ENCODE peak calls at places on chromosomes 4 and X, in seven cellular contexts. D is heart right ventricle, E is IMR-90, A is ovary, C is tibial artery, S is left lung, M is cardiac muscle cell. B is an unnamed sample.
A peak's percentile ranks its signal among the peaks of the same experiment; 100 is the strongest.

GRCh38 chrX:2638279-2638678 is 52.8 kb upstream of the CD99 start:
- DNase-seq in D (no peak), E (no peak), A (no peak), C (no peak), S (no peak), M (no peak), B (no peak)

GRCh38 chr4:113146876-113147358 is 97.5 kb downstream of the ANK2 start:
- DNase-seq in D (no peak), E (no peak), A (peak; percentile 17), C (no peak), S (no peak), M (peak; percentile 15), B (peak; percentile 16)

GRCh38 chrX:38817004-38817703 is 15.9 kb downstream of the MID1IP1 start:
- DNase-seq in D (peak; percentile 34), E (peak; percentile 43), A (peak; percentile 71), C (peak; percentile 66), S (no peak), M (peak; percentile 81), B (peak; percentile 32)

GRCh38 chrX:37825225-37825842 is 22.0 kb downstream of the DYNLT3 start:
- DNase-seq in D (no peak), E (peak; percentile 38), A (no peak), C (peak; percentile 55), S (no peak), M (peak; percentile 51), B (peak; percentile 59)

GRCh38 chr4:94500696-94501095 is 49.0 kb downstream of the PDLIM5 start:
- DNase-seq in D (peak; percentile 23), E (no peak), A (no peak), C (no peak), S (no peak), M (peak; percentile 53), B (no peak)

GRCh38 chr4:25030283-25031076 is at the start of gene LGI2:
- DNase-seq in D (peak; percentile 51), E (no peak), A (peak; percentile 50), C (peak; percentile 80), S (peak; percentile 80), M (peak; percentile 45), B (no peak)

GRCh38 chr4:179353791-179354190 is 1911.6 kb upstream of the AGA start:
- DNase-seq in D (no peak), E (no peak), A (no peak), C (no peak), S (no peak), M (no peak), B (no peak)

GRCh38 chr4:54224960-54225670 is 4.0 kb upstream of the PDGFRA start:
- DNase-seq in D (no peak), E (no peak), A (peak; percentile 36), C (no peak), S (no peak), M (no peak), B (no peak)

GRCh38 chr4:39576268-39576667 is 49.0 kb upstream of the UGDH start:
- DNase-seq in D (no peak), E (peak; percentile 27), A (no peak), C (no peak), S (no peak), M (no peak), B (peak; percentile 21)

GRCh38 chr4:3387154-3387942 is 54.4 kb upstream of the HGFAC start:
- DNase-seq in D (peak; percentile 12), E (no peak), A (no peak), C (no peak), S (peak; percentile 59), M (no peak), B (no peak)

GRCh38 chrX:153738056-153738605 is 13.5 kb downstream of the ABCD1 start:
- DNase-seq in D (no peak), E (no peak), A (no peak), C (no peak), S (no peak), M (no peak), B (no peak)

GRCh38 chrX:122094611-122095010 is 1047.2 kb downstream of the GLUD2 start:
- DNase-seq in D (no peak), E (no peak), A (no peak), C (no peak), S (no peak), M (peak; percentile 16), B (no peak)

GRCh38 chr4:100079264-100079663 is 111.0 kb downstream of the DDIT4L start:
- DNase-seq in D (no peak), E (no peak), A (no peak), C (no peak), S (no peak), M (no peak), B (no peak)

GRCh38 chr4:78369691-78370090 is 181.9 kb upstream of the ANXA3 start:
- DNase-seq in D (no peak), E (no peak), A (no peak), C (no peak), S (no peak), M (peak; percentile 13), B (no peak)

GRCh38 chrX:104136241-104137019 is 20.4 kb downstream of the SLC25A53 start:
- DNase-seq in D (no peak), E (peak; percentile 91), A (peak; percentile 70), C (peak; percentile 72), S (no peak), M (peak; percentile 92), B (peak; percentile 84)

GRCh38 chrX:153989971-153990655 is 17.6 kb downstream of the TMEM187 start:
- DNase-seq in D (no peak), E (no peak), A (no peak), C (no peak), S (no peak), M (no peak), B (no peak)

GRCh38 chrX:131572372-131573014 is 28.6 kb downstream of the OR13H1 start:
- DNase-seq in D (no peak), E (no peak), A (no peak), C (no peak), S (no peak), M (no peak), B (no peak)

GRCh38 chrX:131577999-131578734 is 34.3 kb downstream of the OR13H1 start:
- DNase-seq in D (no peak), E (no peak), A (no peak), C (no peak), S (no peak), M (no peak), B (no peak)

DNA sequence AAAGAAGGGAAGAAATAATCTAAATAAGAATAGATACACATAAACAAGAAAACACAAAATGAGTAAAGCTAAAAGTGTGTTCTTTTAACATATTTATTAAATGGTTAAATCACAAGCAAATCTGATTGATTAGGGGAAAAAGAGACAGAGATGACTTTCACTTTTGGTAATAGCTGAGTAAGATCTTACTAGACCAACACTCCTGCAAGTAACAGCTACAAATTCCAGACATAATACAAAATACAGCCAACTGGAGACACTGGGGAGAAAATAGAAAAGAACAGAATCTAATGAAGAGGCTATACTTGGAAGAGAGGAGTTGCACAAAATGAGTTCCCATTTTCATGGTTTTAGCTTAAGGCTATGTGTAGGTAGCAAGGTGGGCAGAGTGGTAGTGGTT is 33.6 kb downstream of the OR13H1 start:
- DNase-seq in D (no peak), E (no peak), A (no peak), C (no peak), S (no peak), M (no peak), B (no peak)
- H3K4me3 ChIP-seq in D (no peak overlapping the region), E (no peak overlapping the region), A (no peak overlapping the region), C (no peak overlapping the region), S (no peak overlapping the region), M (peak overlapping the region; percentile 70), B (no peak overlapping the region)

GRCh38 chr4:103645991-103646390 is 73.8 kb downstream of the TACR3 start:
- DNase-seq in D (no peak), E (no peak), A (no peak), C (no peak), S (no peak), M (no peak), B (no peak)

DNA sequence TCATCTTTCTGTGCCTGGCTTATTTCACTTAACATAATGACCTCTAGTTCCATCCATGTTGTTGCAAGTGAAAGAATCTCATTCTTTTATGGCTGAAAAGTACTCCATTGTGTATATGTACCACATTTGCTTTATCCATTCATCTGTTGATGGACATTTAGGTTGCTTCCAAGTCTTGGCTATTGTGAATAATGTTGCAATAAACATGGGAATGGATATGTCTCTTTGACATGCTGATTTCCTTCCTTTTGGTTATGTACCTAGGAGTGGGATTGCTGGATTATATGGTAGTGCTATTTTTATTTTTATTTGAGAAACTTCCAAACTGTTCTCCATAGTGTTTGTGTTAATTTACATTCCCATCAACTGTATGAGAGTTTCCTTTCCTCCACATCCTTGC is 71.2 kb downstream of the TACR3 start:
- DNase-seq in D (no peak), E (no peak), A (no peak), C (no peak), S (no peak), M (no peak), B (no peak)
- H3K9me3 ChIP-seq in D (no peaks in the 10 kb centered on the region), E (peaks cover 9% of the 10 kb centered on the region), A (no peaks in the 10 kb centered on the region), C (no peaks in the 10 kb centered on the region), S (peaks cover 8% of the 10 kb centered on the region), M (no peaks in the 10 kb centered on the region), B (no peaks in the 10 kb centered on the region)

GRCh38 chr4:185017964-185018772 is at the start of gene HELT:
- DNase-seq in D (no peak), E (no peak), A (no peak), C (no peak), S (no peak), M (no peak), B (no peak)
- H3K27me3 ChIP-seq in D (peaks cover 99% of the 10 kb centered on the region), E (peaks cover 81% of the 10 kb centered on the region), A (no peaks in the 10 kb centered on the region), C (peaks cover 92% of the 10 kb centered on the region), S (peaks cover 100% of the 10 kb centered on the region), M (peaks cover 100% of the 10 kb centered on the region), B (peaks cover 72% of the 10 kb centered on the region)

GRCh38 chr4:152037435-152037834 is 276.6 kb upstream of the GATB start:
- DNase-seq in D (no peak), E (no peak), A (no peak), C (no peak), S (no peak), M (no peak), B (no peak)

GRCh38 chr4:152041304-152041703 is 280.5 kb upstream of the GATB start:
- DNase-seq in D (no peak), E (no peak), A (no peak), C (no peak), S (no peak), M (no peak), B (no peak)

GRCh38 chr4:152039085-152039484 is 278.3 kb upstream of the GATB start:
- DNase-seq in D (no peak), E (peak; percentile 98), A (no peak), C (no peak), S (no peak), M (peak; percentile 15), B (no peak)

GRCh38 chr4:152036626-152037025 is 275.8 kb upstream of the GATB start:
- DNase-seq in D (no peak), E (peak; percentile 47), A (no peak), C (no peak), S (no peak), M (no peak), B (peak; percentile 73)

DNA sequence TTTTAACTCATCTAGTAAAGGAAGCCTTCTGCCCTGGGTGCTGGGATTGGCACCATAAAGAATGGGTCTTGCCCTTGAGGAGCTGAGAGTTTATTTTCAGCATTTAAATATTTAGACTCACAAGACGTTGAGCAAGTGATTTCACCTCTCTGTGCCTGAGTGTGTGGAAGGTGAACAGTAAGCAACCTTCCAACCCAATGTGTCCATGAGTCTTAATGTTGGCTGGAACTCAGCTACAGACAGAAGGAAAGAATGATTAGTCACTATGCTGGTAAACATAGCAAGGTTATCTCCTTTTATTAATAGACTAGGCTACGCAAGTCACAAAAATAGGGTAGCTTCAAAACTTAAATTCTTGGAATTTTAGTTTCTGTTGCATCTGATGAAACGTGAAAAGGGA is 277.4 kb upstream of the GATB start:
- DNase-seq in D (no peak), E (peak; percentile 90), A (no peak), C (no peak), S (no peak), M (peak; percentile 7), B (peak; percentile 45)
- H3K4me3 ChIP-seq in D (no peak overlapping the region), E (no peak overlapping the region), A (no peak overlapping the region), C (no peak overlapping the region), S (no peak overlapping the region), M (no peak overlapping the region), B (no peak overlapping the region)